ENCODE peak calls at places on chromosomes 16 and 17, in four cellular contexts. C, O, U and L are unnamed samples.

GRCh38 chr17:56222255-56222654 is 69.0 kb downstream of the ANKFN1 start:
- DNase-seq in C (no peak), O (no peak), U (no peak), L (no peak)

GRCh38 chr17:81405382-81406005 is 10.2 kb downstream of the BAHCC1 start:
- DNase-seq in C (no peak), O (no peak), U (no peak), L (no peak)

GRCh38 chr17:59756236-59756818 is 48.9 kb downstream of the VMP1 start:
- DNase-seq in C (no peak), O (no peak), U (no peak), L (no peak)

GRCh38 chr16:78740269-78740668 is 640.8 kb downstream of the WWOX start:
- DNase-seq in C (no peak), O (no peak), U (no peak), L (no peak)

GRCh38 chr16:85529489-85530369 is 83.4 kb upstream of the GSE1 start:
- DNase-seq in C (no peak), O (no peak), U (no peak), L (no peak)

GRCh38 chr17:1143573-1143972 is 36.2 kb downstream of the ABR start:
- DNase-seq in C (no peak), O (no peak), U (no peak), L (no peak)

GRCh38 chr17:55454906-55455474 is 33.4 kb upstream of the MMD start:
- DNase-seq in C (no peak), O (no peak), U (no peak), L (no peak)

GRCh38 chr16:66470556-66470955 is 43.5 kb downstream of the BEAN1 start:
- DNase-seq in C (no peak), O (no peak), U (no peak), L (peak; percentile 5)

GRCh38 chr16:4987580-4988374 is 29.6 kb downstream of the SEC14L5 start:
- DNase-seq in C (no peak), O (no peak), U (no peak), L (peak; percentile 42)

GRCh38 chr16:2171601-2172178 is 16.1 kb downstream of the TRAF7 start:
- DNase-seq in C (no peak), O (no peak), U (no peak), L (no peak)

GRCh38 chr16:4261557-4262172 is 11.2 kb downstream of the TFAP4 start:
- DNase-seq in C (no peak), O (no peak), U (no peak), L (no peak)

GRCh38 chr16:51151435-51151950 is 423 bp upstream of the SALL1 start:
- DNase-seq in C (peak; percentile 27), O (no peak), U (peak; percentile 39), L (no peak)

GRCh38 chr16:57797526-57798266 is 4.6 kb downstream of the KIFC3 start:
- DNase-seq in C (peak; percentile 79), O (no peak), U (peak; percentile 84), L (peak; percentile 79)

GRCh38 chr16:86775401-86775985 is 197.1 kb downstream of the FOXL1 start:
- DNase-seq in C (no peak), O (no peak), U (no peak), L (peak; percentile 21)

GRCh38 chr17:82148011-82148410 is 50.0 kb upstream of the FASN start:
- DNase-seq in C (no peak), O (no peak), U (no peak), L (no peak)

GRCh38 chr16:86048882-86049585 is 150.1 kb downstream of the IRF8 start:
- DNase-seq in C (no peak), O (no peak), U (no peak), L (peak; percentile 39)

GRCh38 chr17:49151996-49152395 is 19.4 kb downstream of the B4GALNT2 start:
- DNase-seq in C (no peak), O (no peak), U (no peak), L (no peak)

DNA sequence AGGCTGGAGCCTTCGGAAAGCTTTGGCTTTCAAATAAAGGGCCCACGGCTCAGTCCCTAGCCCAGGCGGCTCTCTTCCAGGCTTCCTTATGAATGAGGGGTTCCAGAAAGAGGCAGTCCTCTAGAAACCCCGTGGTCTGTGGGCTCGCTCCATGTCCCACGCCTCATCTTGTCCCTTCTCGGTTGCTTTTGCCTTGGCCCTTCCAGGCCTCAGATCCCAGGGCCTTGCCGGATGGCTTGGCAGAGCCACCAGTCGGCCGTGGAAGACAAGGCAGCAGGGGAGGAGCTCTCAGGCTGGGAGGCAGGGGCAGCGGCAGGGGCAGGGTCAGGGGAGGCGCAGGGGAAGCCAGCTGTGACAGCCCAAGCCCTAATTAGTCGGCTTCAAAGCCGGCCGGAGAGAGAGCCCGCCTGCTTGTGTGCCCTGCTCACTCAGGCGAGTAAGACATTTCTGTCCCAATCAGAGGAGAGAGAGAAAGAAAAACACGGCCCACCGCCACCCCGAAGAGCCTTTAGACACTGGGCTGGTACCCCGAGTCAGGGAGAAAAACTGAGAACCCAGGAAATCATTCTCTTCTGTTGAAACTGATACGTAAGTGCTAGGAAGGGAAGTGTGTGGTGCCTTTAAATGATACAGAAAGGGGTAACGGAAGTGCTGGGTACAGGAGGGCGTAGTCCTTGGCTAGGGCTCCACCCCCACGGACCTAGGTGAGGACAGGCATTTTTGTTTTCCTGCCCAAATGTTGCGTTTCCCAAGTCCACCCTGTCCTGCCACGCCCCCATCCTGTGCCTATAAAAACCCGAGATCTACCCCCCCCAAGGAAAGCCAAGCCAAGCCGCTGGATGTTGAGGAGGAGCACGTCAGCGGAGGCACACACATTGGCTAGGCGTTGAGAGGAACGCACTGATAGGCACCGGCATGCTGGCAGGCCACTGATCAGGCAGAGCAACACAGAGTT is 27.8 kb upstream of the MEIOC start:
- DNase-seq in C (no peak), O (peak; percentile 61), U (no peak), L (peak; percentile 53)
- H3K27ac ChIP-seq in C (no peak overlapping the region), O (no peak overlapping the region), U (no peak overlapping the region), L (no peak overlapping the region)

DNA sequence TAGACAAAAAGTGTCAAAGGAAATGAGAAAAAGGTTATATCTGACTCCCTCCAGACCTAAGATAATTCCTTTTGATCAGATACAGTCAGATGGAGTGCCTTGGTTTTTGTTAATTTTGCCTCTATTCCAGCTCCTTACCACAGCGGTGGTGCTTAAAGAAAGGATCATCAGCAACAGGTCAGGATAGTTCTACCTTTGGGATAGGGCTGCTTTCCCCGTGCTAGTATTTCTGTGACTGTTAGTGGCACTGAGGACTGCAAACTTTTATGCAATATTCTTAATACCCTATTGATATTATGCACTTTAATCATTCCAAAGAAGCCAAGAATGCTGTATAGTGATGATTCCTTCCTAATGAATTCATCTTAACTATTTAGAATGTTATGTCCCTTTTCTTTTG is 24.5 kb downstream of the NQO1 start:
- DNase-seq in C (no peak), O (no peak), U (no peak), L (no peak)
- TF ChIP-seq POLR2A in C (no peak), O (no peak), U (no peak), L (no peak)

GRCh38 chr17:38539386-38539785 is 66.4 kb downstream of the SRCIN1 start:
- DNase-seq in C (no peak), O (no peak), U (no peak), L (no peak)

GRCh38 chr17:38534498-38534885 is 71.3 kb downstream of the SRCIN1 start:
- DNase-seq in C (no peak), O (no peak), U (no peak), L (no peak)

GRCh38 chr17:38535886-38536285 is 69.9 kb downstream of the SRCIN1 start:
- DNase-seq in C (no peak), O (no peak), U (no peak), L (no peak)

GRCh38 chr17:38538906-38539305 is 66.8 kb downstream of the SRCIN1 start:
- DNase-seq in C (no peak), O (no peak), U (peak; percentile 55), L (no peak)

DNA sequence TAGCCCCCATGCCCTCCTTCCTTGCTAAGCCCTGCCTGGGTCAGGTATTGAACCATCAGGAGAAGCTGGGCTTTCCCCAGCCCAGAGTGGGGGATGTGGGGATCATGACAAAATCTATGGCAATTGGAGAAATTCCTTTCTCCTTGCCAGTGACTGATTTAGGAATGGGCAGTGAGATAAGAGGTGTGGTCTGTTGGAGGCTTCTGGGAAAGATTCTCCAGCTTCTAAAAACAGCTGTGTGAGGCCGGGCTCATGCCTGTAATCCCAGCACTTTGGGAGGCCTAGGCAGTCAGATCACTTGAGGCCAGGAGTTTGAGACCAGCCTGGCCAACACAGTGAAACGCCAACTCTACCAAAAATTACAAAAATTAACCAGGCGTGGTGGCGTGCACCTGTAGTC is 69.1 kb downstream of the SRCIN1 start:
- DNase-seq in C (no peak), O (no peak), U (no peak), L (no peak)
- H3K27ac ChIP-seq in C (no peak overlapping the region), O (no peak overlapping the region), U (no peak overlapping the region), L (no peak overlapping the region)

GRCh38 chr17:13874134-13874533 is 195.2 kb upstream of the COX10 start:
- DNase-seq in C (no peak), O (no peak), U (no peak), L (no peak)

GRCh38 chr17:13869301-13869700 is 200.0 kb upstream of the COX10 start:
- DNase-seq in C (no peak), O (no peak), U (no peak), L (no peak)

GRCh38 chr17:13874817-13875216 is 194.5 kb upstream of the COX10 start:
- DNase-seq in C (no peak), O (no peak), U (no peak), L (no peak)

GRCh38 chr17:13865650-13866049 is 203.7 kb upstream of the COX10 start:
- DNase-seq in C (no peak), O (no peak), U (no peak), L (no peak)

GRCh38 chr17:13871261-13871660 is 198.0 kb upstream of the COX10 start:
- DNase-seq in C (no peak), O (no peak), U (no peak), L (no peak)
- TF ChIP-seq POLR2A in C (no peak), O (no peak), U (no peak), L (no peak)

DNA sequence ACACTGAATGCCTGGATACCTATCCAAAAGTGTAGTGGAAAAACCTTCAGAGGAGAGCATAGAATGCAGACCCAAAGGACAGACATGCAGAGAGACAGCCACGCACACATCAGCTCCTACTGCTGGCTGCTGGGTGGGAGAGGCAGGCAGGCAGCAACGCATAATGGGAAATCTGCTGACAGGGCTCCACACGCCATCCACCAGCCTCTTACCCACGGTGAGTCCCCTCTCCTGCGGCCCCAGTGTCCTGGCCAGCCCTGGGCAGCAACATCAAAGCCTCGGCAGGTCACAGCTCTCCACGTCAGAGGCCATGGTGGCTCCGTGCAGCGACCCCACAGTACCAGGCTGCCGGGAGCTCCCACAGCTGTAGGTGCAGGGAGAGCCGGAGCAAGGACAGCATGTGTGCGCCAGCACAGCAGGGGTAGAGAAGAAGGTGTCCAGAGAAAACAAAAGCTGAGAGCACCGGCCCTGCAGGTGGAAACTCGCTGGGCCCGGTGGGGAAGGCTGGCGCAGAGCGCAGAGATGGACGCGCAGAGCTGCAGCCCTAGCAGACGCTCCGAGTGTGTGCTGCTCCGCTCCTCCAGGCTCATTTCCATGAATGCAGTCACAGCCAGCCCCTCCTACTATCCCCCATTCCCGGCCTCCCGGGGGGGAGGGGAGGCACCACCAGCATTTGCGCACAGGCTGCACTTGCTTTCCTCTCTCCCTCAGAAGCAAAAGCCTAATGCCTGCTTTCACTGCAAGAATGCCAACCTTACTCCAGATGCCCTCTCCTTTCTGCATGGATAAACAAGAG is 58.9 kb downstream of the CYTH1 start:
- DNase-seq in C (no peak), O (no peak), U (no peak), L (no peak)
- H3K27ac ChIP-seq in C (no peak overlapping the region), O (no peak overlapping the region), U (peak overlapping the region; percentile 46), L (peak overlapping the region; percentile 63)

GRCh38 chr17:78127888-78128615 is 503 bp downstream of the TMC6 start:
- DNase-seq in C (no peak), O (no peak), U (peak; percentile 48), L (peak; percentile 77)
- TF ChIP-seq POLR2A in C (peak; percentile 34), O (no peak), U (no peak), L (peak; percentile 76)